ENCODE peak calls at places on chromosomes 13 and 19, in six cellular contexts. O is HEK293T; S is brain microvascular endothelial cell; U is activated effector memory CD4-positive, alpha-beta T cell treated with anti-CD3 and anti-CD28 coated beads, Interleukin-2, amount 50 U/mL, for 16 hours; G is activated CD4-positive, alpha-beta T cell treated with anti-CD3 and anti-CD28 coated beads for 36 hours; X is foreskin fibroblast. E is an unnamed sample.

GRCh38 chr19:17420267-17420924 is 549 bp downstream of the MVB12A start:
- DNase-seq in G (peak; percentile 49), X (no peak), O (no peak), S (no peak), U (peak; percentile 73), E (peak; percentile 87)

GRCh38 chr13:75901509-75901908 is 265.4 kb downstream of the LMO7 start:
- DNase-seq in U (no peak), X (no peak), S (no peak), O (no peak), G (no peak), E (no peak)

GRCh38 chr13:23500858-23501257 is 67.4 kb upstream of the SACS start:
- DNase-seq in X (peak; percentile 87), G (no peak), O (no peak), S (peak; percentile 91), U (no peak), E (peak; percentile 21)

GRCh38 chr19:38665950-38666661 is 18.7 kb downstream of the ACTN4 start:
- DNase-seq in O (no peak), U (no peak), G (no peak), X (no peak), S (no peak), E (peak; percentile 92)

GRCh38 chr13:24741016-24741662 is 22.8 kb upstream of the RNF17 start:
- DNase-seq in X (no peak), S (no peak), O (peak; percentile 21), U (no peak), G (peak; percentile 27), E (no peak)

GRCh38 chr13:57633141-57633949 is 1.8 kb downstream of the PCDH17 start:
- DNase-seq in S (no peak), X (no peak), U (no peak), G (peak; percentile 11), O (no peak), E (peak; percentile 88)

GRCh38 chr19:51159656-51160055 is 17.6 kb downstream of the SIGLEC7 start:
- DNase-seq in S (no peak), U (no peak), X (no peak), G (no peak), O (no peak), E (no peak)

GRCh38 chr13:105979586-105979985 is 555.9 kb downstream of the EFNB2 start:
- DNase-seq in G (no peak), S (peak; percentile 30), U (no peak), O (no peak), X (no peak), E (peak; percentile 76)

GRCh38 chr13:33454844-33455256 is 169.3 kb upstream of the STARD13 start:
- DNase-seq in G (no peak), S (no peak), U (no peak), X (peak; percentile 70), O (no peak), E (no peak)

GRCh38 chr13:43936630-43937029 is 56.9 kb downstream of the LACC1 start:
- DNase-seq in G (no peak), S (no peak), U (no peak), O (no peak), X (no peak), E (no peak)

GRCh38 chr19:18306903-18307681 is 15.8 kb downstream of the LSM4 start:
- DNase-seq in O (no peak), X (no peak), S (no peak), U (peak; percentile 73), G (peak; percentile 55), E (no peak)

GRCh38 chr13:92136449-92137180 is 738.2 kb downstream of the GPC5 start:
- DNase-seq in U (no peak), S (peak; percentile 3), G (no peak), X (no peak), O (no peak), E (peak; percentile 13)

GRCh38 chr13:98338312-98338711 is 161.2 kb upstream of the RNF113B start:
- DNase-seq in S (no peak), U (no peak), X (no peak), O (no peak), G (no peak), E (no peak)

GRCh38 chr13:110227416-110227815 is 79.5 kb downstream of the COL4A1 start:
- DNase-seq in G (no peak), O (no peak), U (no peak), S (no peak), X (no peak), E (no peak)

GRCh38 chr13:112689498-112690241 is at the start of gene ATP11A:
- DNase-seq in G (peak; percentile 90), X (peak; percentile 94), O (peak; percentile 79), U (peak; percentile 93), S (peak; percentile 72), E (peak; percentile 98)

E was measured in left kidney.